ENCODE peak calls at places on chromosomes 16 and 17, in four cellular contexts. One of them, this sample, is unnamed. For H3K27me3, the result is how much of the 10 kb centered on the place peaks cover.

GRCh38 chr16:84511180-84511800 is 6.8 kb upstream of the MEAK7 start:
- DNase-seq in heart right ventricle: peak
- DNase-seq in breast epithelium: peak
- DNase-seq in Karpas-422: peak
- DNase-seq in this sample: peak

GRCh38 chr17:6996256-6997111 is 635 bp downstream of the ALOX12 start:
- DNase-seq in breast epithelium: no peak
- DNase-seq in heart right ventricle: no peak
- DNase-seq in Karpas-422: no peak
- DNase-seq in this sample: no peak

GRCh38 chr17:38449364-38449763 is 21.1 kb downstream of the ARHGAP23 start:
- DNase-seq in breast epithelium: peak
- DNase-seq in Karpas-422: no peak
- DNase-seq in heart right ventricle: no peak
- DNase-seq in this sample: no peak

GRCh38 chr16:88387941-88388627 is 5.3 kb downstream of the ZNF469 start:
- DNase-seq in breast epithelium: peak
- DNase-seq in heart right ventricle: peak
- DNase-seq in Karpas-422: no peak
- DNase-seq in this sample: peak

GRCh38 chr16:20137194-20137593 is 63.5 kb upstream of the GPR139 start:
- DNase-seq in Karpas-422: no peak
- DNase-seq in breast epithelium: no peak
- DNase-seq in heart right ventricle: no peak
- DNase-seq in this sample: no peak

GRCh38 chr16:3637371-3637923 is 17.0 kb upstream of the DNASE1 start:
- DNase-seq in heart right ventricle: no peak
- DNase-seq in Karpas-422: peak
- DNase-seq in breast epithelium: peak
- DNase-seq in this sample: no peak

GRCh38 chr16:57000271-57001025 is 11.1 kb downstream of the NLRC5 start:
- DNase-seq in breast epithelium: no peak
- DNase-seq in heart right ventricle: peak
- DNase-seq in Karpas-422: peak
- DNase-seq in this sample: no peak

GRCh38 chr16:27314161-27314723 is 468 bp downstream of the IL4R start:
- DNase-seq in Karpas-422: peak
- DNase-seq in breast epithelium: peak
- DNase-seq in heart right ventricle: peak
- DNase-seq in this sample: peak

GRCh38 chr17:81926451-81927144 is 937 bp downstream of the MAFG start:
- DNase-seq in Karpas-422: peak
- DNase-seq in breast epithelium: peak
- DNase-seq in heart right ventricle: peak
- DNase-seq in this sample: peak

GRCh38 chr17:58487589-58488427 is at the start of gene HSF5:
- DNase-seq in heart right ventricle: peak
- DNase-seq in breast epithelium: no peak
- DNase-seq in Karpas-422: no peak
- DNase-seq in this sample: peak

GRCh38 chr17:81066072-81066471 is 31.1 kb downstream of the BAIAP2 start:
- DNase-seq in heart right ventricle: no peak
- DNase-seq in breast epithelium: peak
- DNase-seq in Karpas-422: no peak
- DNase-seq in this sample: no peak

GRCh38 chr17:29326414-29326813 is 32.5 kb upstream of the NUFIP2 start:
- DNase-seq in Karpas-422: no peak
- DNase-seq in heart right ventricle: no peak
- DNase-seq in breast epithelium: no peak
- DNase-seq in this sample: no peak

GRCh38 chr17:51817955-51818354 is 340.6 kb downstream of the CA10 start:
- DNase-seq in heart right ventricle: no peak
- DNase-seq in Karpas-422: no peak
- DNase-seq in breast epithelium: no peak
- DNase-seq in this sample: no peak

GRCh38 chr17:1120596-1121441 is 59.0 kb downstream of the ABR start:
- DNase-seq in heart right ventricle: no peak
- DNase-seq in breast epithelium: no peak
- DNase-seq in Karpas-422: no peak
- DNase-seq in this sample: no peak

GRCh38 chr16:57530531-57531252 is 5.7 kb downstream of the CCDC102A start:
- DNase-seq in heart right ventricle: no peak
- DNase-seq in Karpas-422: no peak
- DNase-seq in breast epithelium: no peak
- DNase-seq in this sample: peak

GRCh38 chr17:17114592-17115225 is 72.5 kb downstream of the MPRIP start:
- DNase-seq in heart right ventricle: no peak
- DNase-seq in Karpas-422: no peak
- DNase-seq in breast epithelium: no peak
- DNase-seq in this sample: peak

GRCh38 chr17:40707720-40708119 is 4.2 kb upstream of the KRT24 start:
- DNase-seq in heart right ventricle: peak
- DNase-seq in Karpas-422: no peak
- DNase-seq in breast epithelium: no peak
- DNase-seq in this sample: no peak

GRCh38 chr16:14549789-14550153 is 80.3 kb downstream of the PARN start:
- DNase-seq in Karpas-422: no peak
- DNase-seq in breast epithelium: no peak
- DNase-seq in heart right ventricle: no peak
- DNase-seq in this sample: no peak

GRCh38 chr16:75244225-75244792 is 7.1 kb downstream of the BCAR1 start:
- DNase-seq in breast epithelium: peak
- DNase-seq in heart right ventricle: peak
- DNase-seq in Karpas-422: no peak
- DNase-seq in this sample: peak

GRCh38 chr17:1186214-1186820 is 6.5 kb upstream of the ABR start:
- DNase-seq in Karpas-422: no peak
- DNase-seq in heart right ventricle: no peak
- DNase-seq in breast epithelium: no peak
- DNase-seq in this sample: peak

GRCh38 chr16:65793781-65794180 is 572.7 kb upstream of the CDH5 start:
- DNase-seq in breast epithelium: no peak
- DNase-seq in Karpas-422: no peak
- DNase-seq in heart right ventricle: no peak
- DNase-seq in this sample: no peak

GRCh38 chr16:66451548-66451947 is 24.5 kb downstream of the BEAN1 start:
- DNase-seq in Karpas-422: no peak
- DNase-seq in heart right ventricle: no peak
- DNase-seq in breast epithelium: no peak
- DNase-seq in this sample: no peak

GRCh38 chr16:64304376-64304775 is 817.5 kb downstream of the CDH11 start:
- DNase-seq in Karpas-422: peak
- DNase-seq in heart right ventricle: no peak
- DNase-seq in breast epithelium: no peak
- DNase-seq in this sample: no peak

GRCh38 chr17:56708220-56708567 is 114.7 kb downstream of the NOG start:
- DNase-seq in heart right ventricle: no peak
- DNase-seq in breast epithelium: no peak
- DNase-seq in Karpas-422: no peak
- DNase-seq in this sample: no peak

GRCh38 chr17:2222901-2223616 is 80.5 kb downstream of the SMG6 start:
- DNase-seq in breast epithelium: no peak
- DNase-seq in heart right ventricle: peak
- DNase-seq in Karpas-422: peak
- DNase-seq in this sample: no peak

GRCh38 chr17:75832164-75832651 is 12.0 kb downstream of the UNC13D start:
- DNase-seq in breast epithelium: no peak
- DNase-seq in Karpas-422: no peak
- DNase-seq in heart right ventricle: no peak
- DNase-seq in this sample: no peak

GRCh38 chr17:13940858-13941665 is 128.2 kb upstream of the COX10 start:
- DNase-seq in heart right ventricle: no peak
- DNase-seq in Karpas-422: no peak
- DNase-seq in breast epithelium: no peak
- DNase-seq in this sample: no peak

GRCh38 chr16:14056970-14057369 is 14.1 kb upstream of the MRTFB start:
- DNase-seq in heart right ventricle: no peak
- DNase-seq in Karpas-422: no peak
- DNase-seq in breast epithelium: no peak
- DNase-seq in this sample: no peak

GRCh38 chr16:65235339-65236177 is 113.7 kb upstream of the CDH11 start:
- DNase-seq in breast epithelium: no peak
- DNase-seq in heart right ventricle: no peak
- DNase-seq in Karpas-422: no peak
- DNase-seq in this sample: no peak

GRCh38 chr17:44071198-44071520 is 624 bp downstream of the G6PC3 start:
- DNase-seq in breast epithelium: no peak
- DNase-seq in heart right ventricle: no peak
- DNase-seq in Karpas-422: no peak
- DNase-seq in this sample: no peak

GRCh38 chr17:57086069-57086930 is 1.3 kb downstream of the AKAP1 start:
- DNase-seq in breast epithelium: no peak
- DNase-seq in Karpas-422: peak
- DNase-seq in heart right ventricle: peak
- DNase-seq in this sample: peak

GRCh38 chr16:88872650-88873331 is 6.3 kb upstream of the PABPN1L start:
- DNase-seq in heart right ventricle: no peak
- DNase-seq in Karpas-422: no peak
- DNase-seq in breast epithelium: no peak
- DNase-seq in this sample: no peak

GRCh38 chr16:2937170-2937569 is 25.4 kb downstream of the FLYWCH1 start:
- DNase-seq in heart right ventricle: no peak
- DNase-seq in breast epithelium: no peak
- DNase-seq in Karpas-422: no peak
- DNase-seq in this sample: no peak

GRCh38 chr17:72182256-72182890 is 61.6 kb downstream of the SOX9 start:
- DNase-seq in breast epithelium: no peak
- DNase-seq in heart right ventricle: no peak
- DNase-seq in Karpas-422: no peak
- DNase-seq in this sample: no peak

GRCh38 chr16:87806608-87807546 is 41.1 kb upstream of the KLHDC4 start:
- DNase-seq in heart right ventricle: peak
- DNase-seq in Karpas-422: peak
- DNase-seq in breast epithelium: peak
- DNase-seq in this sample: peak

GRCh38 chr16:86994651-86995171 is 322.5 kb downstream of the C16orf95 start:
- DNase-seq in Karpas-422: no peak
- DNase-seq in breast epithelium: no peak
- DNase-seq in heart right ventricle: no peak
- DNase-seq in this sample: no peak

GRCh38 chr17:74213897-74214386 is 571 bp downstream of the TTYH2 start:
- DNase-seq in breast epithelium: no peak
- DNase-seq in Karpas-422: no peak
- DNase-seq in heart right ventricle: peak
- DNase-seq in this sample: peak

GRCh38 chr17:74212913-74213791 is at the start of gene TTYH2:
- DNase-seq in breast epithelium: peak
- DNase-seq in Karpas-422: peak
- DNase-seq in heart right ventricle: peak
- DNase-seq in this sample: peak

GRCh38 chr17:74216505-74216904 is 3.1 kb downstream of the TTYH2 start:
- DNase-seq in heart right ventricle: no peak
- DNase-seq in breast epithelium: no peak
- DNase-seq in Karpas-422: no peak
- DNase-seq in this sample: no peak

GRCh38 chr17:74215332-74215727 is 2.0 kb downstream of the TTYH2 start:
- DNase-seq in breast epithelium: no peak
- DNase-seq in Karpas-422: no peak
- DNase-seq in heart right ventricle: peak
- DNase-seq in this sample: peak

DNA sequence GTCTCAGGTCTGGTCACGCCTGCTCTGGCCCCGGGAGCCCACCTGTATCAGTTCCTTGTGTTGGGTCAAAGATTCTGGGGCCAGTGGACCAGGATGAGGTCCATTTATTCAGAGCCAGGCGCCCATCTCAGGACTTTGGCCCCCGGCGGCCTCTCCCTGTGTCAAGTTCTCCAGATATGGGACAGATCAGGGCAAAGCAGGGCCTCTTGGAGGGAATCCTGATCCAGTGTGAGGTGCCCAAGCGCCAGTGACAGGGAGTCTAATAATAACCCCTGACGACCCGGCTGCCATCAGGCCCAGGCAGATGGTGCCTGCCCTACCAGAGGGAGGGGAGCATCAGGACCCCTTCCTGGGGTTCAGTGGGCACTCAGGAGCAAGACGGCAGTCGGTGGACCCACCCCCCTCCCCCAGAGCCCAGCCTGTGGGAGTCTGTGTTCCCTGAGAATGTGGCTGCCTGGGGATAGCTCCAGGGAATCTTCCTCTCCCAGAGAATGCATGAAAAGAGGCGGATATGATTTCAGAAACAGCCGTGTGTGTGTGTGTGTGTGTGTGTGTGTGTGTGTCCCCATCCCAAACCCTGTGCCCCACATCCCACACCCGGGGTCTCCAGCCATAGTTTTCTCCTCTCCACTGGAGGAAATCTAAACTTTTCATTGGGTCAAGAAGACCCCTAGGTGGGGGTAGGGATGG is 1.4 kb downstream of the TTYH2 start:
- DNase-seq in breast epithelium: no peak
- DNase-seq in Karpas-422: no peak
- DNase-seq in heart right ventricle: peak
- DNase-seq in this sample: peak
- H3K4me3 ChIP-seq in breast epithelium: peak
- H3K4me3 ChIP-seq in Karpas-422: no peak
- H3K4me3 ChIP-seq in heart right ventricle: peak
- H3K4me3 ChIP-seq in this sample: no peak

GRCh38 chr17:66543526-66543925 is 241.1 kb downstream of the PRKCA start:
- DNase-seq in Karpas-422: peak
- DNase-seq in breast epithelium: no peak
- DNase-seq in heart right ventricle: no peak
- DNase-seq in this sample: no peak
- H3K27ac ChIP-seq in Karpas-422: peak
- H3K27ac ChIP-seq in breast epithelium: no peak
- H3K27ac ChIP-seq in heart right ventricle: no peak
- H3K27ac ChIP-seq in this sample: no peak

GRCh38 chr17:49899588-49899987 is 51.7 kb upstream of the TAC4 start:
- DNase-seq in heart right ventricle: no peak
- DNase-seq in Karpas-422: no peak
- DNase-seq in breast epithelium: no peak
- DNase-seq in this sample: no peak
- H3K27me3 ChIP-seq in heart right ventricle: half or more
- H3K27me3 ChIP-seq in Karpas-422: under half
- H3K27me3 ChIP-seq in breast epithelium: under half
- H3K27me3 ChIP-seq in this sample: half or more

GRCh38 chr16:626174-626765 is 4.5 kb upstream of the WFIKKN1 start:
- DNase-seq in Karpas-422: no peak
- DNase-seq in heart right ventricle: no peak
- DNase-seq in breast epithelium: no peak
- DNase-seq in this sample: no peak
- H3K4me3 ChIP-seq in Karpas-422: no peak
- H3K4me3 ChIP-seq in heart right ventricle: no peak
- H3K4me3 ChIP-seq in breast epithelium: no peak
- H3K4me3 ChIP-seq in this sample: no peak

GRCh38 chr16:24771132-24771778 is 41.8 kb downstream of the TNRC6A start:
- DNase-seq in Karpas-422: no peak
- DNase-seq in heart right ventricle: no peak
- DNase-seq in breast epithelium: no peak
- DNase-seq in this sample: no peak
- H3K27ac ChIP-seq in Karpas-422: no peak
- H3K27ac ChIP-seq in heart right ventricle: no peak
- H3K27ac ChIP-seq in breast epithelium: no peak
- H3K27ac ChIP-seq in this sample: no peak

This sample was measured in left lung.